ENCODE peak calls at places on chromosomes 11 and 22, in ten cellular contexts. P is heart left ventricle, D is transverse colon, W is uterus, I is A549, J is Peyer's patch, N is IMR-90, A is tibial nerve, Q is spleen, M is body of pancreas. E is an unnamed sample.

GRCh38 chr11:61334434-61335354 is 1.7 kb downstream of the TKFC start:
- DNase-seq in P (no peak), J (peak; percentile 86), D (no peak), N (peak; percentile 57), W (no peak), A (no peak), M (peak; percentile 70), I (no peak), Q (no peak), E (peak; percentile 48)

GRCh38 chr11:130606781-130607511 is 158.5 kb downstream of the ADAMTS15 start:
- DNase-seq in A (peak; percentile 68), J (no peak), P (no peak), I (no peak), D (no peak), Q (no peak), W (peak; percentile 92), M (no peak), N (peak; percentile 31), E (peak; percentile 75)

GRCh38 chr11:60183595-60184201 is 815 bp upstream of the MS4A6A start:
- DNase-seq in P (peak; percentile 32), J (no peak), A (no peak), W (no peak), N (no peak), Q (no peak), D (no peak), M (no peak), I (no peak), E (no peak)

GRCh38 chr22:35334010-35334409 is 34.3 kb downstream of the TOM1 start:
- DNase-seq in W (no peak), N (no peak), J (no peak), P (no peak), Q (no peak), I (no peak), M (no peak), A (no peak), D (no peak), E (no peak)

GRCh38 chr22:49349181-49349835 is 478.4 kb downstream of the BRD1 start:
- DNase-seq in N (no peak), Q (peak; percentile 58), A (no peak), J (peak; percentile 31), P (no peak), I (no peak), D (no peak), M (no peak), W (no peak), E (no peak)

GRCh38 chr11:66859686-66860448 is 3.0 kb downstream of the LRFN4 start:
- DNase-seq in A (no peak), J (no peak), W (no peak), I (peak; percentile 40), M (no peak), N (no peak), P (peak; percentile 18), D (no peak), Q (peak; percentile 77), E (peak; percentile 66)

GRCh38 chr22:39839917-39840510 is 53.5 kb downstream of the ENTHD1 start:
- DNase-seq in N (no peak), Q (no peak), J (no peak), D (no peak), I (no peak), A (no peak), W (no peak), P (no peak), M (no peak), E (no peak)

GRCh38 chr22:40009953-40010751 is 15.4 kb downstream of the FAM83F start:
- DNase-seq in N (no peak), A (no peak), I (no peak), Q (no peak), M (no peak), P (no peak), W (no peak), J (no peak), D (no peak), E (no peak)

GRCh38 chr22:30829901-30830550 is 135.4 kb downstream of the OSBP2 start:
- DNase-seq in P (no peak), Q (no peak), M (no peak), W (no peak), I (peak; percentile 97), J (no peak), A (no peak), D (no peak), N (peak; percentile 97), E (no peak)

GRCh38 chr11:71433648-71434450 is 14.3 kb downstream of the DHCR7 start:
- DNase-seq in M (peak; percentile 35), P (peak; percentile 50), A (no peak), D (peak; percentile 72), I (no peak), N (no peak), W (no peak), J (peak; percentile 80), Q (no peak), E (no peak)

GRCh38 chr11:95147364-95147905 is 57.8 kb downstream of the ENDOD1 start:
- DNase-seq in W (peak; percentile 75), M (peak; percentile 14), J (peak; percentile 67), P (peak; percentile 33), D (no peak), I (peak; percentile 33), N (peak; percentile 93), A (no peak), Q (no peak), E (peak; percentile 80)

GRCh38 chr22:40040927-40041326 is 46.2 kb downstream of the FAM83F start:
- DNase-seq in N (no peak), M (peak; percentile 37), J (peak; percentile 54), Q (no peak), P (peak; percentile 59), I (no peak), W (peak; percentile 55), D (peak; percentile 27), A (peak; percentile 51), E (peak; percentile 80)

GRCh38 chr11:2825886-2826678 is 59.5 kb downstream of the CDKN1C start:
- DNase-seq in A (peak; percentile 74), D (peak; percentile 63), W (peak; percentile 94), J (peak; percentile 71), I (no peak), N (peak; percentile 95), Q (no peak), M (peak; percentile 59), P (peak; percentile 74), E (peak; percentile 96)

GRCh38 chr11:111942826-111943225 is 5.7 kb downstream of the DIXDC1 start:
- DNase-seq in W (no peak), N (peak; percentile 19), A (no peak), J (no peak), Q (no peak), P (no peak), M (no peak), I (no peak), D (no peak), E (no peak)

GRCh38 chr11:71153005-71153395 is 99.4 kb downstream of the SHANK2 start:
- DNase-seq in D (peak; percentile 13), A (no peak), I (peak; percentile 38), W (no peak), M (peak; percentile 60), J (peak; percentile 45), P (no peak), N (peak; percentile 31), Q (no peak), E (peak; percentile 53)

GRCh38 chr11:77207618-77208313 is 79.7 kb downstream of the MYO7A start:
- DNase-seq in W (no peak), P (no peak), M (no peak), N (no peak), D (no peak), J (peak; percentile 25), A (no peak), I (no peak), Q (peak; percentile 59), E (no peak)

GRCh38 chr11:57237204-57237681 is at the start of gene APLNR:
- DNase-seq in Q (no peak), A (no peak), D (no peak), N (no peak), W (no peak), I (no peak), M (no peak), P (no peak), J (no peak), E (no peak)

GRCh38 chr11:88414981-88415391 is 77.5 kb upstream of the CTSC start:
- DNase-seq in N (peak; percentile 44), D (no peak), J (no peak), P (no peak), M (no peak), I (no peak), A (no peak), Q (no peak), W (no peak), E (no peak)

GRCh38 chr11:8714622-8715225 is 32.1 kb downstream of the RPL27A start:
- DNase-seq in I (no peak), M (no peak), P (no peak), A (no peak), J (no peak), W (no peak), N (no peak), Q (no peak), D (no peak), E (no peak)

GRCh38 chr11:35978891-35979290 is 35.0 kb downstream of the LDLRAD3 start:
- DNase-seq in J (no peak), N (no peak), W (no peak), P (no peak), I (no peak), Q (no peak), D (no peak), A (no peak), M (no peak), E (no peak)

GRCh38 chr11:76206327-76207081 is at the start of gene WNT11:
- DNase-seq in I (peak; percentile 35), W (peak; percentile 55), P (peak; percentile 61), Q (peak; percentile 81), D (peak; percentile 82), M (peak; percentile 80), J (peak; percentile 82), N (no peak), A (no peak), E (no peak)

GRCh38 chr22:37484115-37485005 is 1.8 kb downstream of the MFNG start:
- DNase-seq in D (peak; percentile 83), M (peak; percentile 52), N (no peak), J (peak; percentile 97), W (peak; percentile 61), P (peak; percentile 83), I (no peak), Q (peak; percentile 98), A (peak; percentile 55), E (peak; percentile 83)
- H3K27ac ChIP-seq in D (peak overlapping the region; percentile 79), M (peak overlapping the region; percentile 56), N (no peak overlapping the region), J (peak overlapping the region; percentile 75), W (peak overlapping the region; percentile 64), P (peak overlapping the region; percentile 86), I (no peak overlapping the region), Q (peak overlapping the region; percentile 93), A (peak overlapping the region; percentile 87), E (peak overlapping the region; percentile 65)

GRCh38 chr22:19429950-19430889 is 1.3 kb downstream of the HIRA start:
- DNase-seq in D (peak; percentile 26), N (peak; percentile 78), I (peak; percentile 4), M (peak; percentile 45), J (no peak), Q (no peak), A (no peak), W (no peak), P (peak; percentile 35), E (no peak)
- TF ChIP-seq POLR2A in D (no peak), N (no peak), I (no peak), M (no peak), J (no peak), Q (no peak), A (no peak), W (no peak), P (no peak), E (no peak)

GRCh38 chr11:93686226-93686625 is 24.7 kb downstream of the CEP295 start:
- DNase-seq in M (no peak), N (no peak), W (no peak), I (no peak), D (no peak), Q (no peak), A (no peak), P (no peak), J (no peak), E (no peak)
- H3K27ac ChIP-seq in M (no peak overlapping the region), N (no peak overlapping the region), W (peak overlapping the region; percentile 46), I (no peak overlapping the region), D (no peak overlapping the region), Q (no peak overlapping the region), A (peak overlapping the region; percentile 15), P (peak overlapping the region; percentile 20), J (no peak overlapping the region), E (peak overlapping the region; percentile 16)

GRCh38 chr11:65662802-65663633 is at the start of gene RELA:
- DNase-seq in W (peak; percentile 97), I (peak; percentile 91), P (peak; percentile 94), M (peak; percentile 96), D (peak; percentile 93), Q (peak; percentile 98), A (peak; percentile 93), N (peak; percentile 93), J (peak; percentile 95), E (peak; percentile 98)
- TF ChIP-seq POLR2A in W (peak; percentile 88), I (peak; percentile 74), P (no peak), M (peak; percentile 96), D (peak; percentile 92), Q (peak; percentile 82), A (peak; percentile 42), N (peak; percentile 83), J (peak; percentile 78), E (peak; percentile 92)